ENCODE peak calls at places on chromosome X, in eight cellular contexts. B, C, D, P, K, A, S and J are unnamed samples.

GRCh38 chrX:25976683-25977310 is 161.3 kb upstream of the MAGEB18 start:
- DNase-seq in B (no peak), C (no peak), D (no peak), P (no peak), K (no peak), A (no peak), S (no peak), J (no peak)

GRCh38 chrX:141917801-141918200 is 14.1 kb downstream of the MAGEC1 start:
- DNase-seq in B (no peak), C (no peak), D (no peak), P (no peak), K (no peak), A (no peak), S (no peak), J (no peak)

GRCh38 chrX:110310896-110311295 is 7.0 kb downstream of the AMMECR1 start:
- DNase-seq in B (no peak), C (no peak), D (no peak), P (peak; percentile 60), K (no peak), A (no peak), S (no peak), J (no peak)

GRCh38 chrX:15336023-15336413 is 695 bp upstream of the PIGA start:
- DNase-seq in B (no peak), C (peak; percentile 48), D (peak; percentile 7), P (peak; percentile 87), K (no peak), A (no peak), S (no peak), J (no peak)

GRCh38 chrX:20913760-20914159 is 460.5 kb upstream of the CNKSR2 start:
- DNase-seq in B (no peak), C (no peak), D (no peak), P (peak; percentile 1), K (no peak), A (no peak), S (no peak), J (no peak)

GRCh38 chrX:18119856-18120255 is 100.8 kb downstream of the BEND2 start:
- DNase-seq in B (no peak), C (no peak), D (no peak), P (no peak), K (no peak), A (no peak), S (no peak), J (no peak)

GRCh38 chrX:150543230-150544155 is 24.9 kb upstream of the MTM1 start:
- DNase-seq in B (no peak), C (no peak), D (no peak), P (no peak), K (no peak), A (peak; percentile 10), S (no peak), J (no peak)

GRCh38 chrX:106615041-106615440 is 3.3 kb downstream of the RADX start:
- DNase-seq in B (no peak), C (no peak), D (no peak), P (peak; percentile 6), K (no peak), A (no peak), S (no peak), J (no peak)

GRCh38 chrX:105752334-105752733 is 70.0 kb upstream of the NRK start:
- DNase-seq in B (no peak), C (no peak), D (no peak), P (no peak), K (no peak), A (no peak), S (no peak), J (no peak)

GRCh38 chrX:64184396-64184795 is 21.1 kb downstream of the AMER1 start:
- DNase-seq in B (no peak), C (no peak), D (no peak), P (no peak), K (no peak), A (no peak), S (peak; percentile 35), J (no peak)

GRCh38 chrX:21509912-21510311 is 135.7 kb downstream of the CNKSR2 start:
- DNase-seq in B (no peak), C (peak; percentile 34), D (no peak), P (peak; percentile 41), K (no peak), A (no peak), S (no peak), J (no peak)

GRCh38 chrX:15515931-15516330 is 15.3 kb downstream of the BMX start:
- DNase-seq in B (no peak), C (no peak), D (no peak), P (no peak), K (no peak), A (peak; percentile 5), S (no peak), J (no peak)

GRCh38 chrX:118839334-118839958 is 15.8 kb downstream of the ZCCHC12 start:
- DNase-seq in B (peak; percentile 82), C (peak; percentile 31), D (peak; percentile 84), P (peak; percentile 23), K (peak; percentile 47), A (peak; percentile 77), S (peak; percentile 90), J (no peak)

GRCh38 chrX:57453901-57454300 is 137.9 kb upstream of the ZXDB start:
- DNase-seq in B (no peak), C (no peak), D (no peak), P (peak; percentile 53), K (peak; percentile 19), A (no peak), S (no peak), J (no peak)

GRCh38 chrX:109475174-109475891 is 6.6 kb downstream of the GUCY2F start:
- DNase-seq in B (peak; percentile 23), C (peak; percentile 61), D (peak; percentile 30), P (peak; percentile 45), K (peak; percentile 32), A (peak; percentile 9), S (no peak), J (no peak)

GRCh38 chrX:13898084-13898483 is 81.2 kb upstream of the GPM6B start:
- DNase-seq in B (no peak), C (no peak), D (peak; percentile 17), P (peak; percentile 45), K (peak; percentile 13), A (peak; percentile 22), S (no peak), J (no peak)

GRCh38 chrX:13664026-13664425 is 11.1 kb downstream of the TCEANC start:
- DNase-seq in B (no peak), C (no peak), D (no peak), P (peak; percentile 43), K (no peak), A (no peak), S (no peak), J (no peak)

GRCh38 chrX:153572601-153573000 is 26.3 kb downstream of the CCNQ start:
- DNase-seq in B (no peak), C (no peak), D (no peak), P (no peak), K (no peak), A (no peak), S (no peak), J (no peak)

GRCh38 chrX:10017866-10018265 is 50.7 kb downstream of the CLDN34 start:
- DNase-seq in B (no peak), C (peak; percentile 76), D (no peak), P (peak; percentile 64), K (no peak), A (no peak), S (no peak), J (no peak)

GRCh38 chrX:133365886-133366611 is 49.2 kb downstream of the GPC4 start:
- DNase-seq in B (no peak), C (no peak), D (no peak), P (peak; percentile 12), K (no peak), A (no peak), S (no peak), J (no peak)

GRCh38 chrX:133610056-133610455 is 194.8 kb upstream of the GPC4 start:
- DNase-seq in B (no peak), C (peak; percentile 47), D (no peak), P (no peak), K (no peak), A (no peak), S (no peak), J (no peak)

GRCh38 chrX:73239242-73239641 is 24.6 kb upstream of the NAP1L2 start:
- DNase-seq in B (no peak), C (no peak), D (no peak), P (no peak), K (no peak), A (no peak), S (no peak), J (no peak)

GRCh38 chrX:71941771-71942170 is 31.1 kb downstream of the NHSL2 start:
- DNase-seq in B (peak; percentile 30), C (peak; percentile 45), D (no peak), P (peak; percentile 8), K (no peak), A (peak; percentile 26), S (no peak), J (no peak)

GRCh38 chrX:1592128-1592862 is 891 bp downstream of the AKAP17A start:
- DNase-seq in B (peak; percentile 55), C (no peak), D (no peak), P (peak; percentile 36), K (no peak), A (no peak), S (peak; percentile 90), J (no peak)

GRCh38 chrX:1589356-1590130 is 1.9 kb upstream of the AKAP17A start:
- DNase-seq in B (no peak), C (no peak), D (no peak), P (no peak), K (peak; percentile 41), A (no peak), S (no peak), J (no peak)

GRCh38 chrX:1592863-1593201 is 1.4 kb downstream of the AKAP17A start:
- DNase-seq in B (peak; percentile 61), C (no peak), D (no peak), P (no peak), K (peak; percentile 73), A (no peak), S (peak; percentile 84), J (no peak)

GRCh38 chrX:1591863-1592127 is 391 bp downstream of the AKAP17A start:
- DNase-seq in B (peak; percentile 58), C (no peak), D (no peak), P (no peak), K (no peak), A (no peak), S (no peak), J (no peak)

GRCh38 chrX:1591102-1591862 is at the start of gene AKAP17A:
- DNase-seq in B (peak; percentile 97), C (peak; percentile 94), D (peak; percentile 94), P (peak; percentile 92), K (peak; percentile 97), A (peak; percentile 96), S (peak; percentile 99), J (peak; percentile 98)
- TF ChIP-seq CTCF in B (peak; percentile 33), C (no peak), D (peak; percentile 33), P (no peak), K (no peak), A (no peak), S (no peak), J (no peak)

GRCh38 chrX:83759872-83760271 is 101.1 kb upstream of the CYLC1 start:
- DNase-seq in B (no peak), C (no peak), D (no peak), P (peak; percentile 17), K (peak; percentile 3), A (no peak), S (no peak), J (no peak)
- H3K4me3 ChIP-seq in B (no peak overlapping the region), C (no peak overlapping the region), D (no peak overlapping the region), P (no peak overlapping the region), K (no peak overlapping the region), A (no peak overlapping the region), S (no peak overlapping the region), J (no peak overlapping the region)

GRCh38 chrX:11504234-11504633 is 161.5 kb downstream of the ARHGAP6 start:
- DNase-seq in B (no peak), C (no peak), D (no peak), P (peak; percentile 5), K (no peak), A (no peak), S (no peak), J (no peak)
- TF ChIP-seq CTCF in B (no peak), C (no peak), D (no peak), P (no peak), K (no peak), A (no peak), S (no peak), J (no peak)

GRCh38 chrX:103919336-103919682 is 43.1 kb upstream of the TMSB15B start:
- DNase-seq in B (no peak), C (peak; percentile 56), D (peak; percentile 7), P (peak; percentile 23), K (no peak), A (no peak), S (no peak), J (no peak)
- H3K4me3 ChIP-seq in B (peak overlapping the region; percentile 55), C (peak overlapping the region; percentile 58), D (peak overlapping the region; percentile 67), P (peak overlapping the region; percentile 48), K (peak overlapping the region; percentile 28), A (peak overlapping the region; percentile 57), S (peak overlapping the region; percentile 52), J (peak overlapping the region; percentile 79)